ENCODE peak calls at places on chromosomes 13 and 19, in seven cellular contexts. L is cardiac muscle cell, U is AG10803, S is fibroblast of mammary gland, M is HFF-Myc, Z is breast epithelium, G is IMR-90. E is an unnamed sample.

GRCh38 chr19:51994048-51994644 is 7.5 kb upstream of the ZNF350 start:
- DNase-seq in L (no peak), U (no peak), S (no peak), M (no peak), Z (no peak), G (no peak), E (no peak)

GRCh38 chr13:49602005-49602404 is 16.6 kb upstream of the RCBTB1 start:
- DNase-seq in L (no peak), U (no peak), S (no peak), M (no peak), Z (no peak), G (peak), E (no peak)

GRCh38 chr13:108322206-108322824 is 52.8 kb downstream of the TNFSF13B start:
- DNase-seq in L (peak), U (peak), S (peak), M (peak), Z (no peak), G (peak), E (no peak)

GRCh38 chr13:74870865-74871264 is 611.1 kb downstream of the TBC1D4 start:
- DNase-seq in L (peak), U (no peak), S (peak), M (no peak), Z (no peak), G (no peak), E (peak)

GRCh38 chr13:33348366-33348765 is 62.8 kb upstream of the STARD13 start:
- DNase-seq in L (peak), U (peak), S (peak), M (no peak), Z (no peak), G (peak), E (no peak)

GRCh38 chr19:17772172-17772571 is 20.9 kb downstream of the FCHO1 start:
- DNase-seq in L (peak), U (peak), S (peak), M (no peak), Z (no peak), G (peak), E (no peak)

GRCh38 chr13:29573190-29573589 is 22.3 kb downstream of the SLC7A1 start:
- DNase-seq in L (peak), U (peak), S (peak), M (no peak), Z (no peak), G (peak), E (no peak)

GRCh38 chr13:111390522-111391270 is 70.3 kb downstream of the TEX29 start:
- DNase-seq in L (no peak), U (no peak), S (no peak), M (no peak), Z (no peak), G (no peak), E (no peak)

GRCh38 chr13:50419896-50420295 is 404.7 kb downstream of the KCNRG start:
- DNase-seq in L (peak), U (no peak), S (no peak), M (no peak), Z (no peak), G (no peak), E (no peak)

GRCh38 chr13:80037505-80037888 is 303.4 kb downstream of the SPRY2 start:
- DNase-seq in L (peak), U (peak), S (peak), M (peak), Z (no peak), G (peak), E (peak)

GRCh38 chr19:8444677-8445487 is at the start of gene HNRNPM:
- DNase-seq in L (peak), U (peak), S (peak), M (peak), Z (peak), G (peak), E (peak)

GRCh38 chr13:26584713-26585112 is 27.2 kb downstream of the WASF3 start:
- DNase-seq in L (peak), U (peak), S (peak), M (no peak), Z (no peak), G (peak), E (peak)

GRCh38 chr19:35328851-35329285 is at the start of gene CD22:
- DNase-seq in L (no peak), U (no peak), S (no peak), M (no peak), Z (no peak), G (no peak), E (no peak)

GRCh38 chr19:49590971-49591730 is at the start of gene PRR12:
- DNase-seq in L (peak), U (peak), S (peak), M (no peak), Z (no peak), G (peak), E (no peak)

GRCh38 chr13:40273173-40274000 is 393.1 kb downstream of the FOXO1 start:
- DNase-seq in L (no peak), U (no peak), S (no peak), M (no peak), Z (no peak), G (no peak), E (no peak)

GRCh38 chr13:113423225-113424170 is 29.8 kb downstream of the ADPRHL1 start:
- DNase-seq in L (no peak), U (no peak), S (no peak), M (no peak), Z (no peak), G (no peak), E (no peak)

GRCh38 chr13:64643066-64643465 is 2587.1 kb downstream of the PCDH9 start:
- DNase-seq in L (no peak), U (no peak), S (no peak), M (no peak), Z (no peak), G (no peak), E (no peak)

GRCh38 chr13:79915386-79915785 is 425.5 kb downstream of the SPRY2 start:
- DNase-seq in L (no peak), U (no peak), S (peak), M (peak), Z (no peak), G (no peak), E (peak)

GRCh38 chr13:20703785-20704458 is 423 bp downstream of the IL17D start:
- DNase-seq in L (peak), U (peak), S (peak), M (no peak), Z (peak), G (peak), E (peak)

DNA sequence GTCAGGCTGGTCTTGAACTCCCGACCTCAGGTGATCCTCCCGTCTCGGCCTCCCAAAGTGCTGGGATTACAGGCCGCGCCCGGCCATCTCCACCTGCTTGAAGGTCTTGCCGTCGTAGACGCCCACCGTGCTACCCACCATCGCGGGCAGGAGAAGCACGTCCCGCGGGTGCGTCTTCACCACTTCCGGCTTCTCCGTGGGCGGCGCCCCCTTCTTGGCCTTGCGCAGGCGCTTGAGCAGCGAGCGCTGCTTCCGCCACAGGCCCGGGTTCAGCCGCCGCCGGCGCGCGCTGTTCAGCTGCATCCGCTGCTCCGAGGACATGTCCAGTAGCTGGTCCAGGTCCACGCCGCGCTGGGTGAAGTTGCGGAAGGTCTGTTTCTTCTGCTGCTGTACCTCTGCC is 21.6 kb downstream of the EFNA2 start:
- DNase-seq in L (no peak), U (no peak), S (no peak), M (no peak), Z (no peak), G (no peak), E (no peak)
- TF ChIP-seq CTCF in L (no peak), U (no peak), S (no peak), M (no peak), Z (no peak), G (no peak), E (no peak)

GRCh38 chr13:99281811-99282263 is 23.7 kb upstream of the GPR18 start:
- DNase-seq in L (no peak), U (peak), S (peak), M (no peak), Z (no peak), G (no peak), E (no peak)

GRCh38 chr13:99278843-99279242 is 20.7 kb upstream of the GPR18 start:
- DNase-seq in L (no peak), U (no peak), S (no peak), M (no peak), Z (no peak), G (no peak), E (no peak)

GRCh38 chr13:99282264-99283231 is 24.4 kb upstream of the GPR18 start:
- DNase-seq in L (no peak), U (peak), S (peak), M (no peak), Z (no peak), G (no peak), E (no peak)

GRCh38 chr13:99278199-99278598 is 20.0 kb upstream of the GPR18 start:
- DNase-seq in L (no peak), U (no peak), S (no peak), M (no peak), Z (no peak), G (no peak), E (no peak)

GRCh38 chr13:99280166-99280565 is 22.0 kb upstream of the GPR18 start:
- DNase-seq in L (no peak), U (peak), S (peak), M (no peak), Z (no peak), G (no peak), E (no peak)
- H3K4me3 ChIP-seq in L (no peak), U (no peak), S (no peak), M (no peak), Z (no peak), G (no peak), E (no peak)

GRCh38 chr13:102555914-102556553 is 40.8 kb upstream of the TPP2 start:
- DNase-seq in L (peak), U (peak), S (peak), M (peak), Z (no peak), G (peak), E (no peak)
- TF ChIP-seq CTCF in L (peak), U (peak), S (peak), M (peak), Z (no peak), G (peak), E (peak)

GRCh38 chr13:19674898-19675297 is 41.4 kb downstream of the MPHOSPH8 start:
- DNase-seq in L (no peak), U (no peak), S (no peak), M (no peak), Z (no peak), G (no peak), E (no peak)
- H3K4me3 ChIP-seq in L (no peak), U (no peak), S (no peak), M (no peak), Z (no peak), G (no peak), E (no peak)

DNA sequence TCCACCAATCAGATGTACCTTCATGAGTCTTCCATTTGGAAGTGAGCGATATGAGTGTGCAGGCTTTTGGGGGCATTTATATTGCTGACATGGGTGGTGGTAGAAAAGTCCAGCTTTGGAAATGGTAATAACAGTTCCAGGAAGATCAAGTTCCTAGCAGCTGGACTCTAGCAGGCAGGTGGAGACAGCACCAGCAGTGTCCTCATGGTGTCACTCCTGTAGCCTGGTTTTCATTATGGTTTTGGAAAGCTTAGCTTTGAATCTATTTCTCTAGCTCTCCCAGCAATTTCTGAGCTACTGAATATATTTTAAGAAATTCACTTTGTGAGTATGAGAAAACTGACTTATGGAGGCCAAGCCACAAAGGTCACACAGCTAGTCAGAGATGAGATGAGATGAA is 523.2 kb upstream of the HTR2A start:
- DNase-seq in L (no peak), U (peak), S (peak), M (no peak), Z (no peak), G (peak), E (no peak)
- TF ChIP-seq CTCF in L (no peak), U (peak), S (no peak), M (no peak), Z (no peak), G (peak), E (no peak)

GRCh38 chr19:53960886-53961285 is 1.9 kb upstream of the CACNG8 start:
- DNase-seq in L (no peak), U (no peak), S (no peak), M (no peak), Z (no peak), G (no peak), E (no peak)

GRCh38 chr19:53959176-53959757 is 3.5 kb upstream of the CACNG8 start:
- DNase-seq in L (peak), U (no peak), S (no peak), M (no peak), Z (no peak), G (no peak), E (no peak)

GRCh38 chr19:53960187-53960586 is 2.5 kb upstream of the CACNG8 start:
- DNase-seq in L (no peak), U (no peak), S (no peak), M (no peak), Z (no peak), G (no peak), E (no peak)

GRCh38 chr19:53957448-53958167 is 5.1 kb upstream of the CACNG8 start:
- DNase-seq in L (no peak), U (no peak), S (no peak), M (no peak), Z (no peak), G (no peak), E (no peak)

GRCh38 chr19:53958168-53958571 is 4.6 kb upstream of the CACNG8 start:
- DNase-seq in L (peak), U (no peak), S (no peak), M (no peak), Z (no peak), G (no peak), E (no peak)
- H3K4me3 ChIP-seq in L (no peak), U (no peak), S (no peak), M (no peak), Z (no peak), G (no peak), E (no peak)

DNA sequence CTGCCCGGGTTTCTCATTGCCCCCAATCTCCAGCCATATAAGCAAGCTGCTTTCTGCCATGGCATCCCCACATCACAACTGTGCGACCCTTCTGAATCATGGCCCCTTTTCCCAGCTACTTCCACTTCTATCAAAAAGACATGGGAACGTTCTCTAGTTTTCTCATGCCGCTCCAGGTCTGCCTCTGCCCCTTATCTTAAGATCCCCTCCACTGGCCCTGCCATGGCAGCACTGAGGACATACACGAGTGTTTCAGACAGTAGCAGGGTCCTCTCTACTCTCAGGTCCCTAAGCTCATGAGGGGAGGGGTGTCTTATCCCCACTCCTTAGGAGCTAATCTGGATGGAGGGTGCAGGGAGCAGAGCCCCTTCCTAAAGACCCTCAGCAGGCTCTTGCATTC is 5.5 kb upstream of the AMER2 start:
- DNase-seq in L (no peak), U (no peak), S (no peak), M (no peak), Z (no peak), G (no peak), E (no peak)
- TF ChIP-seq CTCF in L (no peak), U (no peak), S (no peak), M (no peak), Z (no peak), G (no peak), E (no peak)

GRCh38 chr19:55622242-55622969 is 2.0 kb downstream of the ZNF784 start:
- DNase-seq in L (no peak), U (no peak), S (no peak), M (no peak), Z (no peak), G (no peak), E (no peak)

GRCh38 chr19:55623130-55623868 is 1.1 kb downstream of the ZNF784 start:
- DNase-seq in L (no peak), U (no peak), S (no peak), M (no peak), Z (no peak), G (no peak), E (no peak)

GRCh38 chr19:55624109-55625003 is at the start of gene ZNF784:
- DNase-seq in L (peak), U (peak), S (peak), M (peak), Z (peak), G (peak), E (peak)

GRCh38 chr19:55625004-55625326 is 599 bp upstream of the ZNF784 start:
- DNase-seq in L (no peak), U (no peak), S (no peak), M (no peak), Z (no peak), G (no peak), E (no peak)

DNA sequence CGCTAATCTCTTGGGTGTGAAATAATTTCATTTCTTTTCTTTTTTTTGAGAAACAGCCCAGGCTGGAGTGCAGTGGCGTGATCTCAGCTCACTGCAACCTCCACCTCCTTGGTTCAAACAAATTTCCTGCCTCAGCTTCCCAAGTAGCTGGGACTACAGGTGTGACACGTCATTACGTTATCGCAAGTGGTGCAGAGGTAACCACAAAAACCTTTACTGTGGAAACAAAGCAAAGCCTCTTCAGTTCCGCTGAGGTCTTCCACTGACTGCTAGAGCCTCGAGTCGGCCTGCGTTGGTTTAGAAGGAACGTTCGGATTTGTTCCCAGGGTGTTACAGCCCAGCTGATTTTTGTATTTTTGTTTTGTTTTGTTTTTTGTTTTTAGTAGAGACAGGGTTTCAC is 2.0 kb upstream of the ZNF784 start:
- DNase-seq in L (no peak), U (no peak), S (no peak), M (no peak), Z (no peak), G (no peak), E (no peak)
- H3K4me3 ChIP-seq in L (no peak), U (no peak), S (no peak), M (no peak), Z (no peak), G (no peak), E (no peak)

DNA sequence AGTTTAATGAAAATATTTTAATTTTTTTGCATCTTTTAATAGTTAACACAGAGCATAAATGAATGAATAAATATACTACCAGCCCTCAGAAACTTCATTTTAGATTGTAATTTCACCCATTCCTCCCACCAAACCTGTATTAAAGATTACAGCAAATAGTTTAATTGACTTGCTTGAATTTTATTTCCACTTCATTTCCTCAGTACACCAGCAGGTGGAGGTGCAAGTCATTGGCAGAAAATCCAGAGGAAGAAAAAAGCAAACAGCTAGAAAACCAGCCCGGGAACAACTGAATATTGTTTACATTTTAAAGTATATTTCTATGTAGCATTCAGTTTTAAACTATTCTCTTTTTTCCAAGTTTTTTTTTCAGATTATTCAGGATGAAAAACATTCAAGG is 177.8 kb downstream of the OLFM4 start:
- DNase-seq in L (no peak), U (no peak), S (peak), M (no peak), Z (no peak), G (no peak), E (no peak)
- TF ChIP-seq CTCF in L (peak), U (peak), S (peak), M (peak), Z (no peak), G (peak), E (peak)

DNA sequence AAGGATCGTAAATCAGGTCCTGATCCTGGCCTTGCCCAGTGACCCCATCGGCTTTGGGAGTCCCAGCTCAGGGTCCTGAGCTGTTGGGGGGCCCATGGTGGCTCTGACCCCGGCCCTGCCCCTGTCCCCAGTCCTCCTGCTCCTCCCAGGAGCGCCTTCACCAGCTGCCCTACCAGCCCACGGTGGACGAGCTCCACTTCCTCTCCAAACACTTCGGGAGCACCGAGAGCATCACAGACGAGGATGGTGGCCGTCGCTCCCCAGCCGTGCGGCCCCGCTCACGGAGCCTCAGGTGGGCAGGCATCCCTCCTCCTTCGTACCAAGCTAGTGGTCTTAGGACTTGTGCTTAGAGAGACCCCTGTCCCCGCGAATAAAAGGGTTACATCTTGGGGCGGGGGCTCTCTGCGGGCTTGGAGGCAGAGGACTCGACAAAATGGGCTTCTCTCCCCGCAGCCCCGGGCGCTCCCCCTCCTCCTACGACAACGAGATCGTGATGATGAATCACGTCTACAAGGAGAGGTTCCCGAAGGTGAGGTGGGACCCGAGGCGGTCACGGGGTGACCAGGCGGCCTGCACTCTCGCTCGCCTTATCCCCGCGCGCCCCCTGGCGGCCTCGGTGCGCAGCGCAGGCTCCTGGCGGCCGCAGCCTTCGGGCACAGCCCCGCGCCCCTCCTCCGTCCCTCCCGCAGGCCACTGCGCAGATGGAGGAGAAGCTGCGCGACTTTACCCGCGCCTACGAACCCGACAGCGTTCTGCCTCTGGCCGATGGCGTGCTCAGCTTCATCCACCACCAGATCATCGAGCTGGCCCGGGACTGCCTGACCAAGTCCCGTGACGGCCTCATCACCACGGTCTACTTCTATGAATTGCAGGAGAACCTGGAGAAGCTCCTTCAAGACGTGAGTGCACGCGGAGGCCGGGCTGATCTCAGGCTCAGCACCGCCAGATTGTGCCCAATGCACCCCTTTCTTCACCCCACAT is 9.1 kb downstream of the MAST1 start:
- DNase-seq in L (peak), U (peak), S (peak), M (peak), Z (peak), G (peak), E (peak)
- H3K4me3 ChIP-seq in L (no peak), U (peak), S (no peak), M (no peak), Z (peak), G (peak), E (peak)